ENCODE peak calls at places on chromosomes 12 and 14, in four cellular contexts. A is astrocyte of the cerebellum; O is mucosa of gallbladder; V is effector memory CD4-positive, alpha-beta T cell. L is an unnamed sample.

GRCh38 chr12:108685469-108686247 is 45.7 kb downstream of the CORO1C start:
- DNase-seq in A (no peak), O (no peak), V (no peak), L (no peak)

GRCh38 chr14:96195441-96196081 is 9.1 kb upstream of the BDKRB2 start:
- DNase-seq in A (no peak), O (no peak), V (no peak), L (no peak)

GRCh38 chr14:101905614-101906013 is 58.8 kb upstream of the DYNC1H1 start:
- DNase-seq in A (no peak), O (no peak), V (no peak), L (no peak)

GRCh38 chr14:78737606-78738005 is 567.4 kb downstream of the NRXN3 start:
- DNase-seq in A (no peak), O (no peak), V (no peak), L (no peak)

GRCh38 chr12:6116481-6117021 is 7.9 kb downstream of the VWF start:
- DNase-seq in A (no peak), O (no peak), V (no peak), L (no peak)

GRCh38 chr12:26122681-26123481 is 2.0 kb downstream of the BHLHE41 start:
- DNase-seq in A (peak; percentile 67), O (peak; percentile 72), V (no peak), L (no peak)

GRCh38 chr12:8914716-8915526 is 612 bp downstream of the PHC1 start:
- DNase-seq in A (no peak), O (peak; percentile 41), V (peak; percentile 43), L (no peak)

GRCh38 chr14:39683711-39684110 is 251.5 kb upstream of the FBXO33 start:
- DNase-seq in A (no peak), O (no peak), V (no peak), L (no peak)

GRCh38 chr12:124804011-124804621 is 59.5 kb downstream of the SCARB1 start:
- DNase-seq in A (peak; percentile 23), O (peak; percentile 73), V (no peak), L (no peak)

GRCh38 chr12:107593713-107594381 is 91.8 kb upstream of the PWP1 start:
- DNase-seq in A (no peak), O (no peak), V (no peak), L (no peak)

GRCh38 chr12:2998789-2999264 is 39.6 kb downstream of the TEAD4 start:
- DNase-seq in A (peak; percentile 55), O (no peak), V (no peak), L (no peak)

GRCh38 chr12:113573148-113573547 is 101.5 kb upstream of the LHX5 start:
- DNase-seq in A (no peak), O (no peak), V (no peak), L (no peak)

GRCh38 chr14:101174980-101175606 is 271.6 kb upstream of the RTL1 start:
- DNase-seq in A (no peak), O (no peak), V (no peak), L (no peak)

GRCh38 chr12:65607271-65607880 is 216.9 kb upstream of the HMGA2 start:
- DNase-seq in A (no peak), O (peak; percentile 50), V (no peak), L (no peak)

GRCh38 chr12:828726-829395 is 76.5 kb downstream of the WNK1 start:
- DNase-seq in A (no peak), O (no peak), V (no peak), L (no peak)

GRCh38 chr14:35044939-35045797 is 904 bp upstream of the FAM177A1 start:
- DNase-seq in A (no peak), O (no peak), V (no peak), L (no peak)

GRCh38 chr14:28987516-28987915 is 220.9 kb downstream of the FOXG1 start:
- DNase-seq in A (no peak), O (no peak), V (no peak), L (no peak)

GRCh38 chr12:5592313-5592712 is 160.4 kb downstream of the NTF3 start:
- DNase-seq in A (no peak), O (no peak), V (no peak), L (no peak)

GRCh38 chr14:35138585-35138984 is 16.2 kb downstream of the PRORP start:
- DNase-seq in A (no peak), O (no peak), V (no peak), L (no peak)

GRCh38 chr12:81095470-81096232 is 17.8 kb downstream of the ACSS3 start:
- DNase-seq in A (peak; percentile 19), O (no peak), V (no peak), L (no peak)

GRCh38 chr12:70644836-70645235 is 7.6 kb upstream of the PTPRB start:
- DNase-seq in A (no peak), O (no peak), V (no peak), L (no peak)

GRCh38 chr12:91099373-91099772 is 11.9 kb downstream of the LUM start:
- DNase-seq in A (no peak), O (no peak), V (no peak), L (no peak)

GRCh38 chr14:72434856-72435255 is 459.0 kb downstream of the DPF3 start:
- DNase-seq in A (no peak), O (no peak), V (no peak), L (no peak)

GRCh38 chr12:92827836-92828431 is 101.2 kb downstream of the EEA1 start:
- DNase-seq in A (peak; percentile 12), O (no peak), V (no peak), L (no peak)

GRCh38 chr14:100784523-100785337 is 41.2 kb upstream of the MEG3 start:
- DNase-seq in A (no peak), O (no peak), V (no peak), L (no peak)

GRCh38 chr12:111599459-111600295 is 562 bp upstream of the ATXN2 start:
- DNase-seq in A (peak; percentile 87), O (peak; percentile 89), V (peak; percentile 79), L (peak; percentile 43)

L was measured in esophagus squamous epithelium.